ENCODE peak calls at places on chromosomes 13 and 19, in five cellular contexts. V, C, W, N and D are unnamed samples.

GRCh38 chr19:31419871-31420430 is 70.7 kb upstream of the TSHZ3 start:
- DNase-seq in V (no peak), C (no peak), W (no peak), N (no peak), D (no peak)

GRCh38 chr19:18460313-18460712 is 22.4 kb upstream of the ISYNA1 start:
- DNase-seq in V (no peak), C (peak), W (peak), N (peak), D (peak)

GRCh38 chr19:11268783-11269267 is 6.5 kb upstream of the DOCK6 start:
- DNase-seq in V (peak), C (peak), W (peak), N (peak), D (peak)

GRCh38 chr19:6724631-6725185 is 4.3 kb upstream of the C3 start:
- DNase-seq in V (no peak), C (no peak), W (no peak), N (no peak), D (no peak)

GRCh38 chr19:5155586-5156210 is 184.9 kb downstream of the PTPRS start:
- DNase-seq in V (no peak), C (no peak), W (no peak), N (no peak), D (no peak)

GRCh38 chr13:39777527-39778061 is 122.1 kb downstream of the COG6 start:
- DNase-seq in V (peak), C (no peak), W (peak), N (peak), D (peak)

GRCh38 chr19:7340959-7341837 is 7.5 kb upstream of the ARHGEF18 start:
- DNase-seq in V (peak), C (peak), W (peak), N (peak), D (peak)

GRCh38 chr19:31528261-31528660 is 179.0 kb upstream of the TSHZ3 start:
- DNase-seq in V (no peak), C (no peak), W (no peak), N (no peak), D (no peak)

GRCh38 chr19:4597278-4597974 is 37.9 kb upstream of the SEMA6B start:
- DNase-seq in V (no peak), C (no peak), W (no peak), N (no peak), D (no peak)

GRCh38 chr13:46352810-46353209 is 34.2 kb downstream of the RUBCNL start:
- DNase-seq in V (no peak), C (no peak), W (no peak), N (no peak), D (no peak)

GRCh38 chr13:80399340-80400163 is 58.6 kb upstream of the SPRY2 start:
- DNase-seq in V (no peak), C (no peak), W (no peak), N (no peak), D (no peak)

GRCh38 chr13:42350141-42350540 is 78.2 kb downstream of the AKAP11 start:
- DNase-seq in V (no peak), C (no peak), W (no peak), N (no peak), D (no peak)

GRCh38 chr13:25232937-25233515 is 54.3 kb downstream of the MTMR6 start:
- DNase-seq in V (peak), C (no peak), W (peak), N (peak), D (peak)

GRCh38 chr19:58572818-58573657 is at the start of gene MZF1:
- DNase-seq in V (peak), C (peak), W (peak), N (peak), D (peak)

GRCh38 chr19:13132471-13133166 is 14.6 kb downstream of the NACC1 start:
- DNase-seq in V (no peak), C (no peak), W (peak), N (peak), D (peak)

GRCh38 chr19:6362351-6362801 is 1.0 kb downstream of the CLPP start:
- DNase-seq in V (no peak), C (no peak), W (peak), N (no peak), D (no peak)

GRCh38 chr13:85332595-85332994 is 466.6 kb downstream of the SLITRK6 start:
- DNase-seq in V (no peak), C (no peak), W (no peak), N (no peak), D (no peak)

GRCh38 chr13:21106089-21106488 is 44.7 kb upstream of the LATS2 start:
- DNase-seq in V (no peak), C (no peak), W (peak), N (no peak), D (peak)

GRCh38 chr19:20611866-20612265 is 46.3 kb upstream of the ZNF737 start:
- DNase-seq in V (no peak), C (no peak), W (no peak), N (no peak), D (no peak)

GRCh38 chr19:46068345-46069258 is 27.8 kb upstream of the IGFL4 start:
- DNase-seq in V (peak), C (no peak), W (peak), N (peak), D (peak)

GRCh38 chr19:40976134-40976533 is 14.9 kb upstream of the CYP2B6 start:
- DNase-seq in V (no peak), C (no peak), W (no peak), N (no peak), D (no peak)

GRCh38 chr13:85588359-85588758 is 210.9 kb downstream of the SLITRK6 start:
- DNase-seq in V (no peak), C (no peak), W (no peak), N (no peak), D (no peak)

GRCh38 chr13:48580185-48580803 is 47.4 kb upstream of the RCBTB2 start:
- DNase-seq in V (peak), C (peak), W (peak), N (peak), D (peak)

GRCh38 chr13:92097337-92097903 is 699.0 kb downstream of the GPC5 start:
- DNase-seq in V (no peak), C (no peak), W (peak), N (no peak), D (no peak)

GRCh38 chr19:58399903-58400637 is 4.6 kb downstream of the RNF225 start:
- DNase-seq in V (no peak), C (no peak), W (no peak), N (no peak), D (no peak)

GRCh38 chr19:57348136-57348535 is 2.9 kb upstream of the ZNF304 start:
- DNase-seq in V (no peak), C (no peak), W (peak), N (peak), D (peak)

GRCh38 chr13:85313761-85314503 is 485.3 kb downstream of the SLITRK6 start:
- DNase-seq in V (peak), C (peak), W (peak), N (no peak), D (peak)

GRCh38 chr13:97283888-97284287 is 61.8 kb downstream of the MBNL2 start:
- DNase-seq in V (no peak), C (no peak), W (no peak), N (no peak), D (no peak)

DNA sequence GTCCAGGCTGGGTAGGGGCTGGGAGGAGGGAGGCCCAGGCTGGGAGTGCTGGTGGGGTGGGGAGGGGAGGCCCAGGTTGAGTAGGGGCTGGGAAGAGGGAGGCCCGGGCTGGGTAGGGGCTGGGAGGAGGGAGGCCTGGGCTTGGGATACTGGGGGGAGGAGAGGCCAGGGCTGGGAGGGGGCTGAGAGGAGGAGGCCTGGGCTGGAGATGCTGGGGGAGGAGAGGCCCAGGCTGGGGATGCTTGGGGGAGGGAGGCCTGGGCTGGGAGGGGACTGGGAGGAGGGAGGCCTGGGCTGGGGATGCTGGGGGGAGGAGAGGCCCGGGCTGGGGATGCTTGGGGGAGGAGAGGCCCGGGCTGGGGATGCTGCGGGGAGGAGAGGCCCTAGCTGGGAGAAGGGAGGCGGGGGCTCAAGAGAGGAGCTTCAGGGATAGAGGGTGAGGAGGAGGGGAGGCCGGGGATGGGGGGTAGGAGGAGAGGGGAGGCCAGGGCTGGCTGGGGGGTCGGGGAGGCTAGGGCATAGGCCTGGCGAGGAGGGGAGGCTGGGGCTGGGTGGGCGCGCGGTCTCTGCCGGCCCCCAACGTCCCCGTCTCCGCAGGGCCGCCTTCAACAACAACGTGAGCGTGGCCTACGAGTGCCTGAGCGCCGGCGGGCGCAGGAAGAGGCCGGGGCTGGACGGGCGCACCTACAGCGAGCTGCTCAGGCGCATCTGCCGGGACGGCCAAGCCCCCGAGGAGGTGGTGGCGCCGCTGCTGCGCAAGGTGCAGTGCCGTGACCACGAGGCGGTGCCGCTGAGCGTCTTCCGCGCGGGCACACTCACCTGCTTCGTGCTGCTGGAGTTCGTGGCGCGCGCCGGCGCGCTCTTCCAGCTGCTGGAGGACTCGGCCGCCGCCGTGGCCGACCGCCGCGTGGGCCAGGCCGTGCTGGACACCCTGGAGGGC is 11.3 kb downstream of the TPGS1 start:
- DNase-seq in V (no peak), C (no peak), W (peak), N (peak), D (no peak)
- TF ChIP-seq CTCF in V (no peak), C (no peak), W (no peak), N (no peak), D (no peak)

GRCh38 chr19:29454109-29454508 is 71.7 kb upstream of the VSTM2B start:
- DNase-seq in V (no peak), C (no peak), W (no peak), N (no peak), D (no peak)

GRCh38 chr19:29457413-29457812 is 68.4 kb upstream of the VSTM2B start:
- DNase-seq in V (no peak), C (no peak), W (no peak), N (no peak), D (no peak)
- TF ChIP-seq CTCF in V (no peak), C (no peak), W (no peak), N (no peak), D (no peak)

DNA sequence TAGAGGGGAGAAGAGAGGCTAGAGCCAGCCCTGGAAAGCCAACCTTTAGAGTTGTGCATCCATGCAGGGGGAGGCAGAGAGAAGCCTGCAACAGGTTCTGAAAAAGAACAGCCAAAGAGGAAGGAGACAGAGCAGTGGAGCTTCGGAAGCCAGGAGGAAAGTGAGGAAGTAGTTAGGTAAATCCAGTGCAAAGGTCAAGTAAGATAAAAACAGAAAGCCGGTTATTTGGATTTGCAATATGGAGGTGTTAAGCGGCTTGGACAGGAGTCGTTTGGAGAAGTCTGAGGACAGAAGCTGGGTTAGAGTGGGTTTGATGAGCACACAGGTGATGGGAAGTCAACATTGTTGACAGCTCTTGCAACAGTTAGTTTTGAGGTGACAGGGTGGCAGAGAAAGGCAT is 53.5 kb upstream of the FLT1 start:
- DNase-seq in V (no peak), C (no peak), W (no peak), N (no peak), D (no peak)
- TF ChIP-seq CTCF in V (no peak), C (no peak), W (no peak), N (no peak), D (no peak)

DNA sequence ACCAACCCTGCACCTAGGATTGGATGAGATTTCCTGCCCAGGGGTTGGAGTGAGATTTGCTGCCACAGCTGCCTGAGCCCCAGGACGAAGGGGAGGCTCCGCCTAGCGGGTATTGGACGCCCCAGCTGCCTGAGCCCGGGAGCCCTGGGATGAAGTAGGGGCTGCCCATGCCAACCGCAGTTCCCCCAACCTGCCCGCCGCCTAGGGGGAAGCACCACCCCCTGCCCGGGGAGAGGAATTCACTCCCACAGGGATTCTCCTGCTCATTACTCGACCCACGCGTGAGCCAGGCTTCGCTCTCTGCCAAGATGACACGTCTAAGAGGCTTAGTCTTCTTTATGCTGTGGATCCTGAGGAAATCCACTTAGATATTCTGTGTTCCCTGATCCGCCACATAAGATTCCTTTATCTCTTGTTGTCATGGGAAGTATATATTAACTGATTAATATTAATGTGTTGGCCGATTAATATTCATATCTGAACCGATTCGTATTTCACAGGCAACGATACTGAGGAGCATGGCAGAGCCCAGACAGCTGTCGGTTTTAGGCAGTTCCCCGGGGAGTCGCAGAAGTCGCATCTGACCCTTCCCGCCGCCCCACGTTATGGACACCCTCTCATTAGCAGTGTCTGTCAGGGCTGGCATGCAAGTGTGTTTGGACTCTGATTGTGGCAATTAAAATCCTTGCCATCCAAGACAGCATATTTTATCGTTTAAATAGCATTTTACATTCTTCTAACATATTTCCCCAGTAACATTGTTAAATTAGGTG is 44.5 kb upstream of the KCTD15 start:
- DNase-seq in V (no peak), C (no peak), W (no peak), N (no peak), D (no peak)
- TF ChIP-seq CTCF in V (peak), C (peak), W (no peak), N (no peak), D (no peak)

DNA sequence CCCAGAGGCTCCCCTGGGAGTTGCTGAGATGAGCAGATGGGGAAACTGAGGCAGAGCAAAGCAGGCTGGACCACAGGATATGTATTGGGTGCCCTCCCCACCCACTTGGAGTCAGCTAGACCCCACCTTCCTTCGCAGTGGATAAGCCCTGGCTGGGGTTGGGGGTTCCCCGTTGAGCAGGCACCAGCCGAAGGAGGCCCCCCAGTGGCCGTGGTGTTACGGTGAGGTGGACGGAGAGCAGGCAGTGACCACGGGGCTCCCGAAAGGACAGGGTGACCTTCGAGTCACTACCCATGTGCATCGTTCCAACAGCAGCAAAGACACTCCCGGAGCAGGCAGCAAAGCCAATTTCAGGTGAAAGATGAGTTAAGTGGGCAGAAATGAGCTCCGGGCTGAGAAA is 62.4 kb upstream of the ADGRE5 start:
- DNase-seq in V (no peak), C (no peak), W (no peak), N (no peak), D (no peak)
- TF ChIP-seq CTCF in V (no peak), C (peak), W (peak), N (peak), D (peak)

DNA sequence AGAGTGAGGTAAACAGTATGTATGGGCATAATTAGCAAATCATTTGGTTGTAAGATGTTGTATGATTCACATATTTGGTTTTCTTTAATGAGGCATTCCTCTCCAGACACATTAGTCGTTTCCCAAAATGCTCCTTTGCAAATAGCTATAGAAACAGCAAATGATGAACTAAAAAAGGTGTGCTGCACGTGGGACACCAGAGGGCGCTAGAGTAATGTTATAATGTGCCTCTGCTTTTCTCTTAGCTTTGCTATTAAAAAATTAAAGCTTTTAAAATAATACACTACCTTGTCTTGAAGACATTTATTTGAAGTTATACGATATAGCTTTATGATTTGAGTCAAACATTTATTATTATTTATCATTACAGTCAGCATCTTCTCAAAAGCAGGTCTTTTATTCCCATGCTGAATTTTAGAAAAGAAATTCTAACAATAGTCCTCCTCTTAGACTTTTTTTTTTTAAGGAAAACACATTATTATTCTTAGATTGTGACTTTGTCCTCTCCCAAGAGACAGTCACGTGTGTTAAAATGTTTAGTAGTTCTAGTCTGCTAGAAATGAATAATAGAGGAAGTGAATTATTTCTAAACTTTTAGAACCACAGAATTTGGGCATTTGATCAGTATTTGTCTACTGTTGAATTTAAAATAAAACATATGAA is 121.6 kb upstream of the FRY start:
- DNase-seq in V (peak), C (peak), W (peak), N (peak), D (peak)
- TF ChIP-seq CTCF in V (peak), C (peak), W (peak), N (peak), D (peak)

DNA sequence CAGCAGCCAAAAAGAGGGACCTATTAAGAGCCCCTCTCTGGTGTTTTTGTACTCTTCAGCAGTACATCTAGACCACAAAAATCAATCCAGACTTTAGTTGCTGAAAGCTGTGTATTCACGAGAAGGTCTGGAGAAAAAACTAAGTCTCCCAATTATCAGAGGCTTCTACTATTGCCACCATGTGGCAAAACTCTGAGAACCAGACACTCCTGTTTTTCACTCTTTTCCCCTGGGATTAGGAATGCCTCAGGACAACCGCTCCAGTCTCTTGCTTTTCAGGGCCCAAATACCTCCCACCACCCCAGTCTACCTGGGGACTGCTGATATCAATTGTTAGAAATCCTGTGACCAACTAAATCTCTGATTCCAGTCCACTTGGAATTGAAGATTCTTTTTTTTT is 30.1 kb upstream of the OBI1 start:
- DNase-seq in V (no peak), C (no peak), W (peak), N (peak), D (no peak)
- TF ChIP-seq CTCF in V (no peak), C (peak), W (no peak), N (no peak), D (no peak)